ENCODE peak calls at places on chromosome 6, in four cellular contexts. V, S, Y and L are unnamed samples.

GRCh38 chr6:48109902-48110301 is 1.1 kb downstream of the PTCHD4 start:
- DNase-seq in Y (no peak), S (no peak), V (no peak), L (no peak)

GRCh38 chr6:32167761-32168262 is 3.4 kb downstream of the EGFL8 start:
- DNase-seq in Y (no peak), V (no peak), S (no peak), L (no peak)

GRCh38 chr6:135163440-135163738 is 17.7 kb upstream of the MYB start:
- DNase-seq in V (no peak), Y (no peak), S (no peak), L (no peak)

GRCh38 chr6:46421239-46421638 is 70.0 kb downstream of the RCAN2 start:
- DNase-seq in V (no peak), S (no peak), Y (no peak), L (no peak)

GRCh38 chr6:131948221-131948661 is 2.9 kb downstream of the CCN2 start:
- DNase-seq in V (no peak), S (no peak), Y (no peak), L (no peak)

GRCh38 chr6:134172020-134172766 is 119.8 kb upstream of the SLC2A12 start:
- DNase-seq in Y (no peak), V (no peak), S (no peak), L (no peak)

GRCh38 chr6:132218063-132218696 is 183.1 kb downstream of the MOXD1 start:
- DNase-seq in V (peak; percentile 13), S (no peak), Y (no peak), L (no peak)

GRCh38 chr6:129730477-129731165 is 20.6 kb upstream of the ARHGAP18 start:
- DNase-seq in Y (no peak), S (no peak), V (no peak), L (no peak)

GRCh38 chr6:130853555-130854183 is 26.5 kb downstream of the SMLR1 start:
- DNase-seq in Y (no peak), S (no peak), V (no peak), L (no peak)

GRCh38 chr6:79949235-79949634 is 1.9 kb upstream of the ELOVL4 start:
- DNase-seq in V (peak; percentile 49), Y (no peak), S (peak; percentile 64), L (no peak)

GRCh38 chr6:158894192-158894591 is 75.0 kb upstream of the EZR start:
- DNase-seq in S (no peak), Y (no peak), V (no peak), L (no peak)

GRCh38 chr6:93266418-93266817 is 152.9 kb downstream of the EPHA7 start:
- DNase-seq in S (no peak), V (no peak), Y (no peak), L (no peak)

GRCh38 chr6:90222724-90223198 is 73.9 kb downstream of the BACH2 start:
- DNase-seq in V (no peak), S (no peak), Y (no peak), L (no peak)

DNA sequence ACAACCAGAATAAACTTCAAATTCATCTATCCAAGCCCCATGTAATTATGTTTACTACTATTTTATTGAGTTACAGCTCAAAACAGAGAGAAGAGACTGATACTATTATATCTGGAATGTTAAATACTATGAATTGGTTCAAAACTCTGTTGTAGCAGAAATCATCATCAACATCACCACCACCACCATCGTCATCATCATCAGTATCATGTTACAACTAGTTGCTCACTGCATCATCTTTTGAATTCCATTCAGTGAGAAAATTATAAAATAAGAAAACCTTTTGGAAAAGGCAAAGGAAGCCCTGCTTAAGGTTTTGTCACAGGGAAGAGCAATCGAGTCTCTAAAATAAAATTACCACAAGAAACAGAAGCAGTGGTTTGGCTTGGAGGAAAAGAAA is 36.2 kb upstream of the THEMIS start:
- DNase-seq in V (no peak), Y (no peak), S (no peak), L (no peak)
- H3K4me3 ChIP-seq in V (no peak overlapping the region), Y (no peak overlapping the region), S (no peak overlapping the region), L (no peak overlapping the region)

GRCh38 chr6:29813066-29813465 is 14.6 kb upstream of the HLA-G start:
- DNase-seq in S (no peak), Y (no peak), V (no peak), L (no peak)

GRCh38 chr6:29816030-29816429 is 11.6 kb upstream of the HLA-G start:
- DNase-seq in S (no peak), Y (no peak), V (no peak), L (no peak)

GRCh38 chr6:29814379-29815117 is 13.1 kb upstream of the HLA-G start:
- DNase-seq in Y (no peak), S (no peak), V (no peak), L (no peak)

GRCh38 chr6:29815118-29815750 is 12.4 kb upstream of the HLA-G start:
- DNase-seq in Y (no peak), V (no peak), S (no peak), L (no peak)

GRCh38 chr6:29813809-29814208 is 13.8 kb upstream of the HLA-G start:
- DNase-seq in V (no peak), S (no peak), Y (no peak), L (no peak)
- TF ChIP-seq POLR2AphosphoS5 in V (no peak), S (no peak), Y (no peak), L (no peak)

GRCh38 chr6:127092486-127092885 is 26.0 kb upstream of the RSPO3 start:
- DNase-seq in S (no peak), V (no peak), Y (no peak), L (no peak)

GRCh38 chr6:127090051-127090450 is 28.4 kb upstream of the RSPO3 start:
- DNase-seq in S (no peak), Y (no peak), V (no peak), L (no peak)
- H3K4me3 ChIP-seq in S (no peak overlapping the region), Y (no peak overlapping the region), V (no peak overlapping the region), L (no peak overlapping the region)

DNA sequence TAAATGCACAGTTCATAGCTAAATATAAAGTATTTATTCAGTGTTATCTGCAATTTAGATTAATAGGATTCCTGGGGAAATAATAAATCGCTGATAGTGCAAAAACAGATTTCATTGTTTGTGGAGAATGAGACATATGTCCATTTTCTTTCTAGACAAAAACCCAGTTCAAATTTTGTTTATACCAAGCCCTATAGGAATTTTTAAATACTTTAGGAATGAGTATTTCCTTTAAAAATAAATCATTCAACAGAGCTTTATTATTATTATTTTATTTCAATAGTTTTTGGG is 86.5 kb downstream of the METTL24 start:
- DNase-seq in Y (no peak), V (no peak), S (no peak), L (no peak)
- TF ChIP-seq POLR2AphosphoS5 in Y (no peak), V (no peak), S (no peak), L (no peak)

GRCh38 chr6:68235192-68235812 is 399.8 kb upstream of the ADGRB3 start:
- DNase-seq in V (no peak), S (no peak), Y (no peak), L (no peak)

GRCh38 chr6:68237205-68237604 is 397.9 kb upstream of the ADGRB3 start:
- DNase-seq in S (no peak), Y (no peak), V (no peak), L (no peak)

GRCh38 chr6:68239034-68239433 is 396.0 kb upstream of the ADGRB3 start:
- DNase-seq in S (no peak), Y (no peak), V (no peak), L (no peak)

GRCh38 chr6:68240731-68241130 is 394.4 kb upstream of the ADGRB3 start:
- DNase-seq in S (no peak), Y (no peak), V (no peak), L (no peak)

DNA sequence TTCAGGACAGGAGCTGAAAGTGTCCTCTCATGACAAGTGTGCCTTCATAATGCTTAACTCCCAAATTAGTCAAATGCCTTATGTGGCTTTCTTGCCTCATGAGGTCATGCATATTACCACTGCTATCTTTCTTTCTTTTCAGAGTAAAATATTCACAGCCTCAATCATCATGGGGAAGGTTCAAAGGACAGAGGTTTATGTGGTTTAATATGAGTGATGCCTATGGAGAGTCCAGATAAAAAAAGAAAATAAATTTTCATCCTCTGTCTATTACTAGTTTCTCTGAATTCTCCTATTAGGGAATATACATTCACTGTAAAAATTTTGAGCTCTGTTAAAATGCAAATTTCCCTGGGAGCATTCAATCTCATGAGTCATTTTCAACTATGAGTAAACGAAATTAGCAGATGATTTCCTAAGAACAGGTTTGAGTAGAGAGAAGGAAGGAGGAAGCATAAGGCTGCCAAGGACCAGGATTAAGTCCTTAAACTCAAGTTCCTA is 396.9 kb upstream of the ADGRB3 start:
- DNase-seq in S (no peak), V (no peak), Y (no peak), L (no peak)
- H3K4me3 ChIP-seq in S (no peak overlapping the region), V (no peak overlapping the region), Y (no peak overlapping the region), L (no peak overlapping the region)

DNA sequence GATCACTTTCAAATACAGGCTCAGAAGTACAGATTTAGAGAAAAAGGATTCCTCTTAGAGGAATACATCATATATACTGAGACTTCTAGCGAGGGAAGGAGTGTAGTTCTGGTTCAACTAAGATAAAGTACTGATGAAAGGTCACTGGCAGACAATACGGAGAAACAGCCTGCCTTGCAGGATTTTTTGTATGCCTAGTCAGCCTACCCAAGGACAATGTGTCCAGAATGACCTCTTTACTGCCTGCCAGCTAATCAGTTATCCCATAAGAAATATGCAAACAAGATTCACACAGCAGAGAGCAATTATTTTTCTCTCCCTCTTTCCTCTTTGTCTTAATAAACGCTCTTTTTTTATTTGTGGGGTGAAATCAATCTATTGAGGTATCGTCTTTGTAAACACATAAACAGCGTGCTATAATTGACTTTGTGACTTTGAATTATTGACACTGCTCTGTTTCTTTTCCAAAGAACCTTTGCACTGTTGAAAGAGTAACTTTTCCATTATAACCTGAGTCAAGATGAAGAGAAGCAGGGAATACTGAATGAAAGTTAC is 1.4 kb upstream of the TSPYL4 start:
- DNase-seq in V (peak; percentile 41), S (no peak), Y (no peak), L (no peak)
- TF ChIP-seq POLR2AphosphoS5 in V (no peak), S (no peak), Y (no peak), L (no peak)

GRCh38 chr6:21694168-21694567 is 100.6 kb downstream of the SOX4 start:
- DNase-seq in S (no peak), Y (no peak), V (no peak), L (no peak)

GRCh38 chr6:21691685-21692346 is 98.3 kb downstream of the SOX4 start:
- DNase-seq in S (no peak), Y (no peak), V (no peak), L (no peak)
- H3K4me3 ChIP-seq in S (no peak overlapping the region), Y (no peak overlapping the region), V (no peak overlapping the region), L (no peak overlapping the region)